ENCODE peak calls at places on chromosomes 12 and 14, in seven cellular contexts. B is lower lobe of right lung, C is GM06990, P is Panc1, Z is thoracic aorta, I is brain microvascular endothelial cell, U is right lobe of liver. S is an unnamed sample.

GRCh38 chr12:25648460-25648859 is 95.4 kb upstream of the LMNTD1 start:
- DNase-seq in B (peak; percentile 48), C (no peak), P (no peak), Z (no peak), I (peak; percentile 81), U (no peak), S (peak; percentile 46)

GRCh38 chr12:114166360-114166759 is 200.2 kb upstream of the RBM19 start:
- DNase-seq in B (no peak), C (no peak), P (no peak), Z (no peak), I (no peak), U (no peak), S (no peak)

GRCh38 chr12:94141892-94142291 is 6.5 kb upstream of the PLXNC1 start:
- DNase-seq in B (no peak), C (no peak), P (no peak), Z (no peak), I (no peak), U (no peak), S (no peak)

GRCh38 chr14:105340821-105341408 is 26.4 kb downstream of the PACS2 start:
- DNase-seq in B (no peak), C (no peak), P (no peak), Z (no peak), I (no peak), U (peak; percentile 44), S (no peak)

GRCh38 chr12:52082988-52083637 is 3.6 kb downstream of the SMIM41 start:
- DNase-seq in B (peak; percentile 68), C (peak; percentile 49), P (peak; percentile 45), Z (no peak), I (peak; percentile 20), U (peak; percentile 60), S (no peak)

GRCh38 chr14:94080606-94081385 is at the start of the genes DDX24 and IFI27L1:
- DNase-seq in B (peak; percentile 98), C (peak; percentile 95), P (peak; percentile 61), Z (peak; percentile 86), I (peak; percentile 93), U (peak; percentile 98), S (peak; percentile 68)

GRCh38 chr14:99686557-99687283 is 2.6 kb downstream of the CYP46A1 start:
- DNase-seq in B (no peak), C (no peak), P (no peak), Z (no peak), I (no peak), U (peak; percentile 25), S (no peak)

GRCh38 chr12:95237315-95237714 is 19.7 kb downstream of the VEZT start:
- DNase-seq in B (no peak), C (no peak), P (no peak), Z (no peak), I (no peak), U (no peak), S (no peak)

GRCh38 chr12:54352022-54352531 is 12.2 kb downstream of the GPR84 start:
- DNase-seq in B (peak; percentile 71), C (peak; percentile 63), P (no peak), Z (no peak), I (no peak), U (no peak), S (no peak)

GRCh38 chr12:109999983-110000505 is 814 bp downstream of the ANKRD13A start:
- DNase-seq in B (peak; percentile 56), C (no peak), P (no peak), Z (no peak), I (no peak), U (no peak), S (no peak)

GRCh38 chr12:80064269-80064668 is 35.1 kb upstream of the OTOGL start:
- DNase-seq in B (no peak), C (no peak), P (no peak), Z (no peak), I (peak; percentile 56), U (no peak), S (no peak)

GRCh38 chr12:56160160-56160763 is 2.1 kb downstream of the MYL6 start:
- DNase-seq in B (no peak), C (peak; percentile 35), P (no peak), Z (no peak), I (peak; percentile 52), U (no peak), S (no peak)

GRCh38 chr12:48969847-48970701 is 1.5 kb downstream of the WNT10B start:
- DNase-seq in B (peak; percentile 51), C (peak; percentile 63), P (no peak), Z (no peak), I (no peak), U (no peak), S (no peak)

GRCh38 chr14:82075566-82075965 is 541.9 kb upstream of the SEL1L start:
- DNase-seq in B (no peak), C (no peak), P (no peak), Z (no peak), I (no peak), U (peak; percentile 60), S (no peak)

GRCh38 chr12:126747530-126748149 is 1519.3 kb upstream of the TMEM132C start:
- DNase-seq in B (peak; percentile 63), C (no peak), P (no peak), Z (no peak), I (peak; percentile 0), U (peak; percentile 51), S (no peak)

GRCh38 chr14:66507181-66507721 is 696 bp upstream of the GPHN start:
- DNase-seq in B (no peak), C (no peak), P (no peak), Z (no peak), I (peak; percentile 0), U (no peak), S (no peak)

GRCh38 chr14:37047226-37047625 is 125.2 kb downstream of the SLC25A21 start:
- DNase-seq in B (no peak), C (no peak), P (no peak), Z (no peak), I (no peak), U (no peak), S (no peak)

GRCh38 chr12:50842637-50843493 is at the start of gene TMPRSS12:
- DNase-seq in B (peak; percentile 62), C (no peak), P (no peak), Z (no peak), I (no peak), U (peak; percentile 62), S (no peak)

GRCh38 chr12:85363382-85364190 is 83.6 kb downstream of the ALX1 start:
- DNase-seq in B (no peak), C (no peak), P (no peak), Z (no peak), I (peak; percentile 32), U (no peak), S (no peak)

GRCh38 chr14:99786423-99787051 is 6.7 kb upstream of the EML1 start:
- DNase-seq in B (no peak), C (no peak), P (no peak), Z (no peak), I (no peak), U (no peak), S (no peak)

GRCh38 chr14:94386085-94387031 is 2.0 kb downstream of the SERPINA1 start:
- DNase-seq in B (no peak), C (no peak), P (no peak), Z (no peak), I (no peak), U (peak; percentile 46), S (no peak)

GRCh38 chr12:98594050-98594853 is 766 bp downstream of the SLC25A3 start:
- DNase-seq in B (peak; percentile 64), C (no peak), P (no peak), Z (peak; percentile 13), I (no peak), U (peak; percentile 60), S (no peak)

GRCh38 chr12:96034631-96035282 is 630 bp downstream of the LTA4H start:
- DNase-seq in B (peak; percentile 52), C (no peak), P (no peak), Z (no peak), I (peak; percentile 14), U (no peak), S (no peak)

GRCh38 chr12:4562034-4562657 is at the start of gene DYRK4:
- DNase-seq in B (peak; percentile 88), C (no peak), P (no peak), Z (peak; percentile 33), I (peak; percentile 65), U (peak; percentile 84), S (no peak)

GRCh38 chr12:52628841-52629240 is 10.5 kb upstream of the KRT73 start:
- DNase-seq in B (no peak), C (no peak), P (no peak), Z (no peak), I (no peak), U (no peak), S (no peak)

GRCh38 chr12:121581681-121582439 is 1.0 kb upstream of the KDM2B start:
- DNase-seq in B (no peak), C (no peak), P (no peak), Z (no peak), I (no peak), U (no peak), S (no peak)

GRCh38 chr14:31124197-31124596 is 83.4 kb downstream of the HECTD1 start:
- DNase-seq in B (no peak), C (no peak), P (no peak), Z (no peak), I (no peak), U (no peak), S (no peak)

GRCh38 chr14:31125231-31125630 is 82.4 kb downstream of the HECTD1 start:
- DNase-seq in B (no peak), C (no peak), P (no peak), Z (no peak), I (no peak), U (no peak), S (no peak)

GRCh38 chr14:31127690-31128089 is 79.9 kb downstream of the HECTD1 start:
- DNase-seq in B (no peak), C (peak; percentile 25), P (no peak), Z (no peak), I (no peak), U (no peak), S (no peak)

GRCh38 chr14:31128601-31129526 is 78.7 kb downstream of the HECTD1 start:
- DNase-seq in B (no peak), C (no peak), P (no peak), Z (no peak), I (no peak), U (no peak), S (no peak)

GRCh38 chr14:31126680-31127079 is 80.9 kb downstream of the HECTD1 start:
- DNase-seq in B (no peak), C (no peak), P (no peak), Z (no peak), I (no peak), U (no peak), S (no peak)
- H3K27me3 ChIP-seq in B (no peaks in the 10 kb centered on the region), C (no peaks in the 10 kb centered on the region), P (no peaks in the 10 kb centered on the region), Z (no peaks in the 10 kb centered on the region), I (no peaks in the 10 kb centered on the region), U (no peaks in the 10 kb centered on the region), S (no peaks in the 10 kb centered on the region)

GRCh38 chr12:77324416-77324762 is 259.0 kb upstream of the E2F7 start:
- DNase-seq in B (no peak), C (no peak), P (no peak), Z (no peak), I (no peak), U (no peak), S (no peak)
- H3K4me3 ChIP-seq in B (peak overlapping the region; percentile 61), C (peak overlapping the region; percentile 45), P (peak overlapping the region; percentile 80), Z (peak overlapping the region; percentile 76), I (peak overlapping the region; percentile 76), U (peak overlapping the region; percentile 33), S (peak overlapping the region; percentile 47)

GRCh38 chr14:59190372-59190771 is 1.9 kb downstream of the DAAM1 start:
- DNase-seq in B (no peak), C (no peak), P (no peak), Z (no peak), I (no peak), U (no peak), S (no peak)
- TF ChIP-seq CTCF in B (no peak), C (peak; percentile 43), P (peak; percentile 64), Z (no peak), I (peak; percentile 29), U (no peak), S (peak; percentile 21)

GRCh38 chr12:112822056-112822455 is 30.5 kb downstream of the RPH3A start:
- DNase-seq in B (no peak), C (no peak), P (no peak), Z (no peak), I (no peak), U (no peak), S (no peak)
- H3K27me3 ChIP-seq in B (peaks cover 4% of the 10 kb centered on the region), C (no peaks in the 10 kb centered on the region), P (no peaks in the 10 kb centered on the region), Z (no peaks in the 10 kb centered on the region), I (no peaks in the 10 kb centered on the region), U (no peaks in the 10 kb centered on the region), S (no peaks in the 10 kb centered on the region)